ENCODE peak calls at places on chromosomes 2 and 18, in six cellular contexts. B is substantia nigra; D is H9; P is gastrocnemius medialis; V is hepatocyte; G is CD4-positive, CD25-positive, alpha-beta regulatory T cell. X is an unnamed sample.

GRCh38 chr2:22281033-22281432 is 1103.9 kb upstream of the KLHL29 start:
- DNase-seq in B (no peak), D (no peak), P (no peak), V (peak; percentile 86), G (no peak), X (peak; percentile 91)

GRCh38 chr18:49726564-49726963 is 86.8 kb downstream of the ACAA2 start:
- DNase-seq in B (no peak), D (no peak), P (no peak), V (no peak), G (no peak), X (no peak)

GRCh38 chr2:235496239-235496621 is 2.4 kb downstream of the AGAP1 start:
- DNase-seq in B (no peak), D (no peak), P (no peak), V (no peak), G (no peak), X (peak; percentile 11)

GRCh38 chr2:62883629-62884028 is 167.0 kb upstream of the OTX1 start:
- DNase-seq in B (no peak), D (no peak), P (no peak), V (no peak), G (no peak), X (no peak)

GRCh38 chr2:240299710-240300068 is 135.8 kb upstream of the GPC1 start:
- DNase-seq in B (no peak), D (no peak), P (no peak), V (no peak), G (no peak), X (no peak)

GRCh38 chr18:74596959-74597661 is 560 bp upstream of the ZNF407 start:
- DNase-seq in B (peak; percentile 82), D (no peak), P (no peak), V (peak; percentile 84), G (peak; percentile 85), X (peak; percentile 42)

GRCh38 chr2:232816656-232817055 is 40.3 kb upstream of the KCNJ13 start:
- DNase-seq in B (no peak), D (no peak), P (peak; percentile 18), V (no peak), G (no peak), X (no peak)

GRCh38 chr2:207165121-207166038 is at the start of gene KLF7:
- DNase-seq in B (peak; percentile 79), D (peak; percentile 50), P (peak; percentile 25), V (peak; percentile 56), G (peak; percentile 81), X (no peak)

GRCh38 chr2:209260281-209260680 is 163.6 kb upstream of the MAP2 start:
- DNase-seq in B (no peak), D (no peak), P (no peak), V (no peak), G (no peak), X (no peak)

GRCh38 chr18:59265246-59266018 is 7.8 kb downstream of the RAX start:
- DNase-seq in B (no peak), D (peak; percentile 92), P (no peak), V (no peak), G (peak; percentile 54), X (no peak)

GRCh38 chr2:138470941-138471340 is 30.6 kb upstream of the SPOPL start:
- DNase-seq in B (no peak), D (no peak), P (no peak), V (no peak), G (no peak), X (no peak)

GRCh38 chr2:54088719-54089118 is 26.7 kb upstream of the ACYP2 start:
- DNase-seq in B (no peak), D (no peak), P (no peak), V (no peak), G (no peak), X (peak; percentile 11)
- H3K27ac ChIP-seq in B (no peak overlapping the region), D (no peak overlapping the region), P (no peak overlapping the region), V (peak overlapping the region; percentile 5), G (no peak overlapping the region), X (no peak overlapping the region)

DNA sequence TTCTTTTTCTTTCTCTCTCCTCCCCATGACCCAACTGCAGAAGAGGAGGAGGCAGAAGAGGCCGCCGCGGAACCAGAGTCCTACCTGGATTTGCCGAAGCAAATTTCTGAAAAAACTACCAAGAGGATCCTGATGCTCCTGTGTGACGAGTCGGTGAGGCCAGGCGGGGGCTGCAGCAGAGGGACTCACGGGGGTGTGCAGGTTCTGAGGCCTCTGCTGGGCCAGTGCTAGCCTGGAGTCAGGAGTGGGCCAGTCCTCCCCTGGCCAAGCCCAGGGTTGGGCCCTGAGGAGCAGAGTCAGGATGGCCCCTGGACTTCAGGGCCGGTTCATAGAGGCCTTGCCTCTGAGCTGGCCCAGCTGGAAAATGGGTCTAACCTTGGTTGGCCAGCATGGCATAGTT is 29.3 kb downstream of the OTOF start:
- DNase-seq in B (no peak), D (no peak), P (no peak), V (no peak), G (no peak), X (no peak)
- H3K27ac ChIP-seq in B (no peak overlapping the region), D (no peak overlapping the region), P (no peak overlapping the region), V (no peak overlapping the region), G (no peak overlapping the region), X (no peak overlapping the region)

GRCh38 chr2:66443183-66443976 is 8.5 kb downstream of the MEIS1 start:
- DNase-seq in B (no peak), D (no peak), P (no peak), V (no peak), G (no peak), X (no peak)
- H3K27ac ChIP-seq in B (peak overlapping the region; percentile 49), D (no peak overlapping the region), P (no peak overlapping the region), V (peak overlapping the region; percentile 93), G (no peak overlapping the region), X (no peak overlapping the region)

GRCh38 chr2:45872211-45872610 is 220.7 kb downstream of the PRKCE start:
- DNase-seq in B (no peak), D (no peak), P (no peak), V (peak; percentile 23), G (no peak), X (no peak)
- H3K27ac ChIP-seq in B (no peak overlapping the region), D (no peak overlapping the region), P (no peak overlapping the region), V (no peak overlapping the region), G (no peak overlapping the region), X (no peak overlapping the region)

DNA sequence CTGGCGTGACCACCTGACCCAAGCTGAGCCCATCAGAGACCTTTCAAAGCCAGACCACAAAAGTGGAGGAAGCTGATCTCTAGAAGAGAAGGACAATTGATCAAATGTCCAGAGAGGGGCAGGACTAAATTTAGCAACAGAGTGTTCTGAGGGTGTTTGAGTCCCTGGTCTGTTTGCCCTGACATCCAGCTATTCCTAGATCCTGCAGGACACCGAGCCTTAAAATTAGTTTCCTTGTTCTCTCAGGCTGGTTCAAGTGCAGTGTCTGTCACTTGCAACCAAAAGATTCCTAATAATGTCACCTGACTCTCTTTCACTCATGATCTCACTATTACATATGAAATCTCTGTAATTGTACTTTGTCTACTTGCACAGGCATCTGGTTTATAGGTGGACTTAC is 33.0 kb upstream of the NPAS2 start:
- DNase-seq in B (no peak), D (no peak), P (no peak), V (no peak), G (no peak), X (no peak)
- H3K27ac ChIP-seq in B (no peak overlapping the region), D (no peak overlapping the region), P (peak overlapping the region; percentile 82), V (no peak overlapping the region), G (no peak overlapping the region), X (no peak overlapping the region)

GRCh38 chr2:5121677-5122076 is 570.5 kb upstream of the SOX11 start:
- DNase-seq in B (no peak), D (peak; percentile 47), P (no peak), V (peak; percentile 52), G (no peak), X (peak; percentile 43)

GRCh38 chr2:5123597-5124196 is 568.5 kb upstream of the SOX11 start:
- DNase-seq in B (no peak), D (no peak), P (no peak), V (no peak), G (no peak), X (no peak)

GRCh38 chr2:5121106-5121505 is 571.1 kb upstream of the SOX11 start:
- DNase-seq in B (no peak), D (no peak), P (no peak), V (no peak), G (no peak), X (no peak)

DNA sequence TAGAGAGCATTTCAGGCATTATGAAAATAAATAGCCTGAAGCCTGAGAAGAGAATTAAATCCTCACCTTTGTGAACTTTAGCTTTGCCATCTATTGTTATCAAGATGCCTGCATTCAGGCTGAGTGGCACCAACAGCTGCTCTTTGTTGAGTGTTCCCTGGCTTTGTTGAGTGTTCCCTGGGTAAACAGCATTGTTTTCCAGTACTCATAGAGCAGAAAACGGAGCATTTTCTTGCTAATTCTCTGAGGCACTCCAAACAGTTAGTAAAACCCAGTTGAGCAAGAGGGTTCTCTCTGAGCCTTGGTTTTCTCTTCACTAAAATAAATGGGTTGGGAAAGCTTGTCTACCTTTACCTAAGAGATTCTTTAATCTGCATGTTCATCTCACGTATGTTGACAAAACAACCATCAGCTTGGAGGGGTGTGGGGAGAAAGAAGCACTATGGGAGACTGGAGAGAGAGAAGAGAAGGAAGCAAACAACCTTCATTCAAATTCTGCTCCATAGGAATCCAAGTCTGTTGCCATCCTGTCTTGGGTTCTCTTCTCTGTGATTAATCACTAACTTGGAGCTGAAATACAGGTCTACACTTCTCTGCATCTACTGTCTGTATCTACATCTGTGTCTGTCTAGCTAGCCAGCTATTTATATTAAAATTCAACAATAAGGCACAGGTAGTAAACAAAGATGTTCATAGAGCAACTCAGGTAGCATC is 567.0 kb upstream of the SOX11 start:
- DNase-seq in B (no peak), D (no peak), P (no peak), V (no peak), G (no peak), X (no peak)
- H3K27ac ChIP-seq in B (no peak overlapping the region), D (peak overlapping the region; percentile 16), P (peak overlapping the region; percentile 43), V (no peak overlapping the region), G (no peak overlapping the region), X (no peak overlapping the region)